ENCODE peak calls at places on chromosomes 13 and 19, in eight cellular contexts. N, C, G, F, W, I, U and J are unnamed samples.

GRCh38 chr13:21913010-21913409 is 242.1 kb downstream of the FGF9 start:
- DNase-seq in N (no peak), U (no peak), W (no peak), F (no peak), C (peak; percentile 17), G (no peak), I (peak; percentile 19), J (no peak)

GRCh38 chr19:16660763-16661479 is at the start of gene TMEM38A:
- DNase-seq in C (peak; percentile 36), N (peak; percentile 86), I (no peak), W (no peak), U (peak; percentile 44), F (peak; percentile 41), G (peak; percentile 62), J (peak; percentile 69)

GRCh38 chr13:29511980-29512379 is 83.5 kb downstream of the SLC7A1 start:
- DNase-seq in F (peak; percentile 19), W (no peak), I (peak; percentile 56), C (no peak), U (no peak), G (no peak), N (peak; percentile 52), J (no peak)

GRCh38 chr19:55283548-55284393 is at the start of gene BRSK1:
- DNase-seq in N (peak; percentile 53), F (peak; percentile 22), I (peak; percentile 61), W (no peak), U (no peak), G (peak; percentile 85), C (no peak), J (peak; percentile 87)

GRCh38 chr13:102597029-102598015 is 536 bp downstream of the TPP2 start:
- DNase-seq in I (peak; percentile 52), C (peak; percentile 13), U (peak; percentile 57), G (no peak), N (peak; percentile 69), W (peak; percentile 41), F (peak; percentile 12), J (peak; percentile 59)

GRCh38 chr13:99982021-99982740 is 597 bp downstream of the ZIC2 start:
- DNase-seq in I (no peak), W (no peak), G (no peak), U (no peak), C (no peak), N (no peak), F (no peak), J (no peak)

GRCh38 chr19:18203408-18203862 is 407 bp downstream of the RAB3A start:
- DNase-seq in W (no peak), C (peak; percentile 46), N (peak; percentile 79), F (peak; percentile 43), G (peak; percentile 78), I (no peak), U (peak; percentile 44), J (peak; percentile 39)

GRCh38 chr19:5228490-5228889 is 112.1 kb downstream of the PTPRS start:
- DNase-seq in G (no peak), F (no peak), C (no peak), N (no peak), W (no peak), U (no peak), I (no peak), J (no peak)

GRCh38 chr19:47776568-47776967 is 1.9 kb upstream of the SELENOW start:
- DNase-seq in G (no peak), W (peak; percentile 91), U (no peak), N (no peak), F (peak; percentile 30), C (peak; percentile 90), I (no peak), J (no peak)

GRCh38 chr13:51283361-51283760 is 56.1 kb upstream of the SERPINE3 start:
- DNase-seq in G (no peak), U (no peak), C (no peak), I (no peak), N (no peak), F (no peak), W (no peak), J (no peak)

GRCh38 chr19:13794388-13794751 is 873 bp upstream of the ZSWIM4 start:
- DNase-seq in N (peak; percentile 89), U (no peak), C (no peak), I (peak; percentile 96), G (peak; percentile 97), W (peak; percentile 80), F (peak; percentile 90), J (peak; percentile 77)

GRCh38 chr19:31548941-31549340 is 199.7 kb upstream of the TSHZ3 start:
- DNase-seq in F (peak; percentile 11), W (no peak), C (peak; percentile 5), U (no peak), I (peak; percentile 44), N (no peak), G (no peak), J (peak; percentile 63)

GRCh38 chr19:55623130-55623868 is 1.1 kb downstream of the ZNF784 start:
- DNase-seq in I (no peak), C (no peak), G (peak; percentile 53), W (no peak), F (no peak), U (no peak), N (no peak), J (no peak)

GRCh38 chr13:64718116-64718515 is 2512.0 kb downstream of the PCDH9 start:
- DNase-seq in N (no peak), G (no peak), I (no peak), C (no peak), U (no peak), W (no peak), F (no peak), J (no peak)

GRCh38 chr13:72754111-72754510 is 26.4 kb downstream of the BORA start:
- DNase-seq in U (no peak), N (no peak), G (no peak), C (no peak), F (no peak), I (no peak), W (no peak), J (no peak)

GRCh38 chr13:94384217-94384905 is 95.1 kb downstream of the DCT start:
- DNase-seq in U (no peak), W (no peak), N (no peak), I (peak; percentile 68), G (no peak), F (no peak), C (no peak), J (no peak)

GRCh38 chr13:90545070-90545840 is 802.2 kb upstream of the MIR17HG start:
- DNase-seq in N (no peak), W (no peak), C (peak; percentile 5), G (no peak), I (no peak), F (peak; percentile 4), U (no peak), J (no peak)

GRCh38 chr19:1907563-1908363 is 2.6 kb downstream of the ADAT3 start:
- DNase-seq in G (no peak), I (no peak), N (peak; percentile 51), F (peak; percentile 72), C (peak; percentile 97), W (no peak), U (no peak), J (no peak)
- H3K4me3 ChIP-seq in G (no peak overlapping the region), I (no peak overlapping the region), N (peak overlapping the region; percentile 38), F (no peak overlapping the region), C (peak overlapping the region; percentile 9), W (no peak overlapping the region), U (no peak overlapping the region), J (no peak overlapping the region)

GRCh38 chr19:41915248-41916032 is 12.8 kb downstream of the ERFL start:
- DNase-seq in I (no peak), U (no peak), W (no peak), G (no peak), N (no peak), C (no peak), F (no peak), J (no peak)
- H3K27me3 ChIP-seq in I (peaks cover 83% of the 10 kb centered on the region), U (peaks cover 67% of the 10 kb centered on the region), W (peaks cover 52% of the 10 kb centered on the region), G (peaks cover 27% of the 10 kb centered on the region), N (peaks cover 75% of the 10 kb centered on the region), C (peaks cover 41% of the 10 kb centered on the region), F (no peaks in the 10 kb centered on the region), J (peaks cover 65% of the 10 kb centered on the region)

DNA sequence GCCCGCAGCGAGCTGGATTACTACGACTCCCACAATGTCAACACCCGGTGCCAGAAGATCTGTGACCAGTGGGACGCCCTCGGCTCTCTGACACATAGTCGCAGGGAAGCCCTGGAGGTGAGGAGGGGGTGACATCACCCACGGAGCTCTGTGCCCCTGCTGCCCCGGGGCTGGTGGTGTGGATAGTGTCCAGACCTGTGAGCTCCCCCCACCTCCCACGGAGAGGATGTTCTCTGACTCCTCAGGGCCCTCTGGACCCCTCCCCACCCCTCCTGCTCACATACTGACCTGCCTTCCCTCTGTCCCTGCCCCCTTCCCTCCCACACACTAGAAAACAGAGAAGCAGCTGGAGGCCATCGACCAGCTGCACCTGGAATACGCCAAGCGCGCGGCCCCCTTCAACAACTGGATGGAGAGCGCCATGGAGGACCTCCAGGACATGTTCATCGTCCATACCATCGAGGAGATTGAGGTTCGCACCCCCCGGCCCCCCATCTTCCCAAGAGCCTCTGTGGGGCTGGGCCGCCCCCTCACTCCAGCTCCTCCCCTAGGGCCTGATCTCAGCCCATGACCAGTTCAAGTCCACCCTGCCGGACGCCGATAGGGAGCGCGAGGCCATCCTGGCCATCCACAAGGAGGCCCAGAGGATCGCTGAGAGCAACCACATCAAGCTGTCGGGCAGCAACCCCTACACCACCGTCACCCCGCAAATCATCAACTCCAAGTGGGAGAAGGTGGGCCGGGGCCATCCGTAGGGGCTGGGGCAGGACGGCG is 20.5 kb downstream of the CAPN12 start:
- DNase-seq in C (no peak), I (no peak), G (no peak), U (no peak), W (no peak), F (no peak), N (no peak), J (no peak)
- H3K4me1 ChIP-seq in C (no peaks in the 10 kb centered on the region), I (peaks cover 5% of the 10 kb centered on the region), G (peaks cover 30% of the 10 kb centered on the region), U (no peaks in the 10 kb centered on the region), W (no peaks in the 10 kb centered on the region), F (peaks cover 30% of the 10 kb centered on the region), N (peaks cover 23% of the 10 kb centered on the region), J (peaks cover 6% of the 10 kb centered on the region)

DNA sequence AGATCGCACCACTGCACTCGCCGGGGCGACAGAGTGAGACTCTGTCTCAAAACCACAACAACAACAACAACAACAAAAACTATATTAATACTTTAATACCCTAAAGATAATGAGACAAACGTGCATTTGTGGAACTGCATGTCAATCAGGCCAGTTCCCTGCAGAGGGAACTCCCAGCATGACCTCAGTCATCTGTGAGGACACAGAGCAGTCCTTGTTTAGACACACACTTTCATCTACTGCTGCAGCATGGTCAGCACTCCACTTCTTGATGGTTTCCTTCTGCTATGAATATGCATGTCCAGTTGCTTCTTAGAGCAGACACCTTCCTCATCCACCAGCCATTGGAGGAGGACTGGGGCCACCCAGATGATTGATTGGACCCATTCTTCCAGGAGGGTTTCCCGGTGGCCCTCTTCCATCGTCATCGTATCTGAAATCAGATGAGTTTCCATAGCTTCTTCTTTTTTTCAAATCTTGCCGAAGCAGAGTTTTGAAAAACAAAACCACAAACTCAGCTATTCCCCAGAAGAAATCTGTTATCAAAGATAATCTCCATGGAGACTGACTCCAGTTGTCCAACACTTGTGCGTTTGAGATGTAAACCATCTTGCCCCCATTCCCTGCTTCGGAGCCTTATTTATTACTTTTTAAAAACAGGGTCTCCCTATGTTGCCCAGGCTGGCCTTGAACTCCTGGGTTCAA is 26.5 kb downstream of the ZNF607 start:
- DNase-seq in W (no peak), F (no peak), N (no peak), C (no peak), U (no peak), G (no peak), I (no peak), J (no peak)
- H3K4me3 ChIP-seq in W (no peak overlapping the region), F (no peak overlapping the region), N (peak overlapping the region; percentile 72), C (no peak overlapping the region), U (no peak overlapping the region), G (no peak overlapping the region), I (no peak overlapping the region), J (no peak overlapping the region)

DNA sequence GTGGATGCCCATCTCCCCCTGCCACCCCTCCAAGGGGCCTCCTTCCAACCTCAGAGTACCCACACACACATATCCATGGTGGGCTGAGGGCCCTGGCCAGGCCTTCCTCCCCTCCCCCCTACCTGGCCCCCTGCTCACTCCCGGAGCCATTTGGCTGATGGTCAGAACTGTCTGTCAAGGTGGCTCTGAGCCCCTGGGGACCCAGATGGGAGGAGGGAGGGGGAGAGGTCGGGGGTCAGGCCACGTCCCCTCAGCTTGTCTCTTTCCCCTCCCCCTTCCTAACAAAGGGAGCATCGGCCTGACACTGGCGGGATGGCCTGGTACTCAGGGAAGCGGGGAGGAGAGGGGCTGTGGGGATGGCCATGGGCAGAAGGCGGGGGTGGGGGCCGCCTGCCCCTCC is 18.7 kb upstream of the POU2F2 start:
- DNase-seq in C (no peak), I (no peak), F (no peak), N (no peak), W (no peak), G (no peak), U (no peak), J (no peak)
- H3K27me3 ChIP-seq in C (peaks cover 20% of the 10 kb centered on the region), I (peaks cover 90% of the 10 kb centered on the region), F (no peaks in the 10 kb centered on the region), N (peaks cover 71% of the 10 kb centered on the region), W (peaks cover 35% of the 10 kb centered on the region), G (peaks cover 3% of the 10 kb centered on the region), U (peaks cover 66% of the 10 kb centered on the region), J (peaks cover 85% of the 10 kb centered on the region)